ENCODE peak calls at places on chromosomes 4 and X, in four cellular contexts. One of them, this sample, is unnamed.

GRCh38 chrX:71618303-71618721 is at the start of gene CXCR3:
- DNase-seq in iris pigment epithelial cell: no peak
- DNase-seq in mesenchymal stem cell: no peak
- DNase-seq in foreskin keratinocyte: no peak
- DNase-seq in this sample: no peak

GRCh38 chr4:7421356-7422097 is 13.2 kb downstream of the PSAPL1 start:
- DNase-seq in foreskin keratinocyte: no peak
- DNase-seq in mesenchymal stem cell: no peak
- DNase-seq in iris pigment epithelial cell: no peak
- DNase-seq in this sample: no peak

GRCh38 chrX:50484662-50485061 is 14.0 kb upstream of the DGKK start:
- DNase-seq in mesenchymal stem cell: no peak
- DNase-seq in foreskin keratinocyte: no peak
- DNase-seq in iris pigment epithelial cell: no peak
- DNase-seq in this sample: no peak

GRCh38 chrX:9033989-9034388 is at the start of gene FAM9B:
- DNase-seq in iris pigment epithelial cell: no peak
- DNase-seq in foreskin keratinocyte: no peak
- DNase-seq in mesenchymal stem cell: no peak
- DNase-seq in this sample: no peak

GRCh38 chr4:185792384-185793146 is 19.4 kb downstream of the SORBS2 start:
- DNase-seq in iris pigment epithelial cell: peak
- DNase-seq in foreskin keratinocyte: peak
- DNase-seq in mesenchymal stem cell: peak
- DNase-seq in this sample: peak

GRCh38 chr4:141652161-141652778 is 15.9 kb downstream of the IL15 start:
- DNase-seq in mesenchymal stem cell: peak
- DNase-seq in foreskin keratinocyte: no peak
- DNase-seq in iris pigment epithelial cell: peak
- DNase-seq in this sample: no peak

GRCh38 chrX:15206306-15206705 is 63.6 kb downstream of the ASB9 start:
- DNase-seq in mesenchymal stem cell: no peak
- DNase-seq in iris pigment epithelial cell: no peak
- DNase-seq in foreskin keratinocyte: no peak
- DNase-seq in this sample: no peak

GRCh38 chr4:24747234-24747975 is 48.0 kb upstream of the SOD3 start:
- DNase-seq in mesenchymal stem cell: no peak
- DNase-seq in foreskin keratinocyte: no peak
- DNase-seq in iris pigment epithelial cell: no peak
- DNase-seq in this sample: no peak

GRCh38 chr4:103948244-103949018 is 228.6 kb upstream of the TACR3 start:
- DNase-seq in iris pigment epithelial cell: no peak
- DNase-seq in mesenchymal stem cell: no peak
- DNase-seq in foreskin keratinocyte: peak
- DNase-seq in this sample: no peak

GRCh38 chr4:8400641-8401325 is 39.7 kb downstream of the ACOX3 start:
- DNase-seq in mesenchymal stem cell: no peak
- DNase-seq in foreskin keratinocyte: no peak
- DNase-seq in iris pigment epithelial cell: peak
- DNase-seq in this sample: no peak

GRCh38 chr4:86919824-86920223 is 15.0 kb upstream of the AFF1 start:
- DNase-seq in foreskin keratinocyte: peak
- DNase-seq in iris pigment epithelial cell: peak
- DNase-seq in mesenchymal stem cell: no peak
- DNase-seq in this sample: no peak

This sample was measured in MCF 10A.